ENCODE peak calls at places on chromosomes 1 and 21, in eight cellular contexts. One of them, this sample, is unnamed.
A peak's percentile ranks its signal among the peaks of the same experiment; 100 is the strongest.

GRCh38 chr1:168121314-168122029 is 15.3 kb downstream of the GPR161 start:
- DNase-seq in tibial artery: peak; percentile 94
- DNase-seq in brain microvascular endothelial cell: peak; percentile 76
- DNase-seq in heart right ventricle: peak; percentile 86
- DNase-seq in lung: no peak
- DNase-seq in sigmoid colon: peak; percentile 87
- DNase-seq in HL-60: no peak
- DNase-seq in aorta: peak; percentile 92
- DNase-seq in this sample: peak; percentile 25

GRCh38 chr1:119713039-119713537 is 1.4 kb downstream of the PHGDH start:
- DNase-seq in tibial artery: no peak
- DNase-seq in brain microvascular endothelial cell: peak; percentile 30
- DNase-seq in heart right ventricle: no peak
- DNase-seq in lung: no peak
- DNase-seq in sigmoid colon: no peak
- DNase-seq in HL-60: peak; percentile 22
- DNase-seq in aorta: no peak
- DNase-seq in this sample: peak; percentile 56

GRCh38 chr21:28427356-28428022 is 565.2 kb downstream of the LTN1 start:
- DNase-seq in tibial artery: no peak
- DNase-seq in brain microvascular endothelial cell: no peak
- DNase-seq in heart right ventricle: no peak
- DNase-seq in lung: no peak
- DNase-seq in sigmoid colon: no peak
- DNase-seq in HL-60: no peak
- DNase-seq in aorta: no peak
- DNase-seq in this sample: no peak

GRCh38 chr1:181117648-181118449 is 29.3 kb downstream of the IER5 start:
- DNase-seq in tibial artery: no peak
- DNase-seq in brain microvascular endothelial cell: no peak
- DNase-seq in heart right ventricle: no peak
- DNase-seq in lung: peak; percentile 93
- DNase-seq in sigmoid colon: no peak
- DNase-seq in HL-60: no peak
- DNase-seq in aorta: no peak
- DNase-seq in this sample: no peak

GRCh38 chr1:37177230-37177864 is 143.0 kb upstream of the GRIK3 start:
- DNase-seq in tibial artery: no peak
- DNase-seq in brain microvascular endothelial cell: peak; percentile 8
- DNase-seq in heart right ventricle: no peak
- DNase-seq in lung: no peak
- DNase-seq in sigmoid colon: no peak
- DNase-seq in HL-60: peak; percentile 42
- DNase-seq in aorta: no peak
- DNase-seq in this sample: peak; percentile 55

GRCh38 chr1:234091065-234091401 is 186.6 kb downstream of the SLC35F3 start:
- DNase-seq in tibial artery: no peak
- DNase-seq in brain microvascular endothelial cell: no peak
- DNase-seq in heart right ventricle: no peak
- DNase-seq in lung: no peak
- DNase-seq in sigmoid colon: no peak
- DNase-seq in HL-60: no peak
- DNase-seq in aorta: no peak
- DNase-seq in this sample: no peak

GRCh38 chr1:217369271-217369981 is 261.5 kb downstream of the GPATCH2 start:
- DNase-seq in tibial artery: no peak
- DNase-seq in brain microvascular endothelial cell: no peak
- DNase-seq in heart right ventricle: no peak
- DNase-seq in lung: no peak
- DNase-seq in sigmoid colon: no peak
- DNase-seq in HL-60: no peak
- DNase-seq in aorta: no peak
- DNase-seq in this sample: no peak

GRCh38 chr1:201538618-201539551 is at the start of gene NAV1:
- DNase-seq in tibial artery: peak; percentile 91
- DNase-seq in brain microvascular endothelial cell: no peak
- DNase-seq in heart right ventricle: peak; percentile 78
- DNase-seq in lung: peak; percentile 59
- DNase-seq in sigmoid colon: peak; percentile 92
- DNase-seq in HL-60: peak; percentile 21
- DNase-seq in aorta: peak; percentile 95
- DNase-seq in this sample: peak; percentile 70

GRCh38 chr1:53754484-53755312 is 15.7 kb upstream of the GLIS1 start:
- DNase-seq in tibial artery: no peak
- DNase-seq in brain microvascular endothelial cell: peak; percentile 57
- DNase-seq in heart right ventricle: no peak
- DNase-seq in lung: no peak
- DNase-seq in sigmoid colon: no peak
- DNase-seq in HL-60: peak; percentile 42
- DNase-seq in aorta: no peak
- DNase-seq in this sample: peak; percentile 47

GRCh38 chr1:38533772-38534472 is 325.6 kb downstream of the RRAGC start:
- DNase-seq in tibial artery: no peak
- DNase-seq in brain microvascular endothelial cell: no peak
- DNase-seq in heart right ventricle: no peak
- DNase-seq in lung: no peak
- DNase-seq in sigmoid colon: no peak
- DNase-seq in HL-60: no peak
- DNase-seq in aorta: no peak
- DNase-seq in this sample: peak; percentile 49

GRCh38 chr1:185352067-185352466 is 35.0 kb upstream of the IVNS1ABP start:
- DNase-seq in tibial artery: no peak
- DNase-seq in brain microvascular endothelial cell: peak; percentile 75
- DNase-seq in heart right ventricle: no peak
- DNase-seq in lung: no peak
- DNase-seq in sigmoid colon: no peak
- DNase-seq in HL-60: no peak
- DNase-seq in aorta: no peak
- DNase-seq in this sample: peak; percentile 55

GRCh38 chr1:2392686-2393085 is 1.0 kb downstream of the RER1 start:
- DNase-seq in tibial artery: no peak
- DNase-seq in brain microvascular endothelial cell: no peak
- DNase-seq in heart right ventricle: no peak
- DNase-seq in lung: no peak
- DNase-seq in sigmoid colon: no peak
- DNase-seq in HL-60: no peak
- DNase-seq in aorta: no peak
- DNase-seq in this sample: no peak

GRCh38 chr1:2394761-2395160 is 3.1 kb downstream of the RER1 start:
- DNase-seq in tibial artery: no peak
- DNase-seq in brain microvascular endothelial cell: no peak
- DNase-seq in heart right ventricle: no peak
- DNase-seq in lung: no peak
- DNase-seq in sigmoid colon: no peak
- DNase-seq in HL-60: no peak
- DNase-seq in aorta: no peak
- DNase-seq in this sample: no peak

GRCh38 chr1:2395245-2395644 is 3.6 kb downstream of the RER1 start:
- DNase-seq in tibial artery: no peak
- DNase-seq in brain microvascular endothelial cell: no peak
- DNase-seq in heart right ventricle: no peak
- DNase-seq in lung: no peak
- DNase-seq in sigmoid colon: peak; percentile 66
- DNase-seq in HL-60: no peak
- DNase-seq in aorta: no peak
- DNase-seq in this sample: no peak

GRCh38 chr1:2393471-2393877 is 1.8 kb downstream of the RER1 start:
- DNase-seq in tibial artery: no peak
- DNase-seq in brain microvascular endothelial cell: no peak
- DNase-seq in heart right ventricle: no peak
- DNase-seq in lung: no peak
- DNase-seq in sigmoid colon: no peak
- DNase-seq in HL-60: no peak
- DNase-seq in aorta: no peak
- DNase-seq in this sample: no peak

GRCh38 chr1:2394220-2394619 is 2.6 kb downstream of the RER1 start:
- DNase-seq in tibial artery: no peak
- DNase-seq in brain microvascular endothelial cell: no peak
- DNase-seq in heart right ventricle: no peak
- DNase-seq in lung: no peak
- DNase-seq in sigmoid colon: no peak
- DNase-seq in HL-60: no peak
- DNase-seq in aorta: no peak
- DNase-seq in this sample: no peak
- H3K27ac ChIP-seq in tibial artery: no peak overlapping the region
- H3K27ac ChIP-seq in brain microvascular endothelial cell: no peak overlapping the region
- H3K27ac ChIP-seq in heart right ventricle: no peak overlapping the region
- H3K27ac ChIP-seq in lung: no peak overlapping the region
- H3K27ac ChIP-seq in sigmoid colon: no peak overlapping the region
- H3K27ac ChIP-seq in HL-60: no peak overlapping the region
- H3K27ac ChIP-seq in aorta: no peak overlapping the region
- H3K27ac ChIP-seq in this sample: no peak overlapping the region

DNA sequence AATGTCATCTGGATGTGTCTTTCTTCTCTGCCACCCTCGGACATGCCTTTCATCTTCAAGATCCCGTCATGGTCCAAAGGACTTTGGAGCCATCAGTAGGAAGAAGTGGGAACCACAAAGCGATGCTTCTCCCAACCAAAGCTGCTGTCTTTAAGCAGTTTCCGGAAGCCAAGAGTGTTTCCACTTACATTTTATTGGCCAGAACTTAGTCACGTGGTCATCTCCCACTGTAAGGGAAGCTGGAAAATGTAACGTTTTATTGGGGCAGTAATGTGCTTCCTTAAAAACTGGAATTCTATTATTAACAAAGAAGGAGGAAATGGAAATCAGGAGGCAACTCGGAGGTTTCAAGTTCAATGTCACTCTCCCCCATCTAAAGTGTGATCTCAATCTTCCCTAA is 170.8 kb downstream of the ATG4C start:
- DNase-seq in tibial artery: no peak
- DNase-seq in brain microvascular endothelial cell: no peak
- DNase-seq in heart right ventricle: no peak
- DNase-seq in lung: no peak
- DNase-seq in sigmoid colon: no peak
- DNase-seq in HL-60: no peak
- DNase-seq in aorta: no peak
- DNase-seq in this sample: no peak
- H3K27ac ChIP-seq in tibial artery: no peak overlapping the region
- H3K27ac ChIP-seq in brain microvascular endothelial cell: no peak overlapping the region
- H3K27ac ChIP-seq in heart right ventricle: no peak overlapping the region
- H3K27ac ChIP-seq in lung: no peak overlapping the region
- H3K27ac ChIP-seq in sigmoid colon: no peak overlapping the region
- H3K27ac ChIP-seq in HL-60: no peak overlapping the region
- H3K27ac ChIP-seq in aorta: no peak overlapping the region
- H3K27ac ChIP-seq in this sample: no peak overlapping the region

DNA sequence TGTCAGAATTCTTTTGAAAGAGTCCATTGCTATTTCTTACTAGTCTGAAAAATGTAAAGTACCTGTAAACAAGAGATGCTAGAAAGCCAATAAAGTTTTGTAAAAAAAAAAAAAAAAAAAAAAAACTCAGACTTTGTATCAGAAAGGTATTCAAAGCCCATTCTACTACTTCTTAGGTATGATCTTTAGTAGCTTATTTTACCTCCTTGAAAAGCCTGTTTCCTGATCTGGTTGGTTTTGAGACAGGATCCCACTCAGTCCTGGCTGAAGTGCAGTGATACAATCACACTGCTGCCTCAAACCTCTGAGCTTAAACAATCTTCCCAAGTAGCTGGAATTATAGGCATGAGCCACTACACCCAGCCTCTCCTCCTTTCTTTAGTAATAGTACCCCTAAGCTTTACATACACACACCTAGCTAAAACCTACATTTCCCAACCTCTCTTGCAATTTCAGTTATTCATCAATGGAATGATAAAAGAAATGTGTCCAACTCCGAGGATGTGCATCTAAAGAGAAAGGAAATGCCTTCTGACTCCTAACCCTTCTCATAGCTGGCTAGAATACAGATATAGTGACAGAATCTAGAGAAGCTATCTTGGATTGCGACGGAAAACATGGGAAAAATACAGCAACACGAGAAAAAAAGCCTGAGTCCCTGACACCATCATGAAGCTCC is 30.6 kb downstream of the EPS15 start:
- DNase-seq in tibial artery: no peak
- DNase-seq in brain microvascular endothelial cell: peak; percentile 12
- DNase-seq in heart right ventricle: no peak
- DNase-seq in lung: no peak
- DNase-seq in sigmoid colon: no peak
- DNase-seq in HL-60: no peak
- DNase-seq in aorta: no peak
- DNase-seq in this sample: no peak
- H3K27ac ChIP-seq in tibial artery: peak overlapping the region; percentile 16
- H3K27ac ChIP-seq in brain microvascular endothelial cell: no peak overlapping the region
- H3K27ac ChIP-seq in heart right ventricle: no peak overlapping the region
- H3K27ac ChIP-seq in lung: peak overlapping the region; percentile 21
- H3K27ac ChIP-seq in sigmoid colon: no peak overlapping the region
- H3K27ac ChIP-seq in HL-60: no peak overlapping the region
- H3K27ac ChIP-seq in aorta: no peak overlapping the region
- H3K27ac ChIP-seq in this sample: no peak overlapping the region

GRCh38 chr1:223833948-223834347 is 11.8 kb downstream of the TP53BP2 start:
- DNase-seq in tibial artery: no peak
- DNase-seq in brain microvascular endothelial cell: no peak
- DNase-seq in heart right ventricle: no peak
- DNase-seq in lung: no peak
- DNase-seq in sigmoid colon: no peak
- DNase-seq in HL-60: no peak
- DNase-seq in aorta: no peak
- DNase-seq in this sample: no peak
- H3K27ac ChIP-seq in tibial artery: peak overlapping the region; percentile 58
- H3K27ac ChIP-seq in brain microvascular endothelial cell: peak overlapping the region; percentile 82
- H3K27ac ChIP-seq in heart right ventricle: peak overlapping the region; percentile 44
- H3K27ac ChIP-seq in lung: no peak overlapping the region
- H3K27ac ChIP-seq in sigmoid colon: no peak overlapping the region
- H3K27ac ChIP-seq in HL-60: peak overlapping the region; percentile 51
- H3K27ac ChIP-seq in aorta: peak overlapping the region; percentile 48
- H3K27ac ChIP-seq in this sample: no peak overlapping the region

This sample was measured in A673.